ENCODE peak calls at places on chromosomes 2 and 18, in four cellular contexts. P, J, N and G are unnamed samples.

GRCh38 chr2:241036397-241036963 is 38.1 kb downstream of the SNED1 start:
- DNase-seq in P (no peak), J (no peak), N (no peak), G (peak; percentile 34)

GRCh38 chr2:180012523-180012922 is 5.4 kb upstream of the CWC22 start:
- DNase-seq in P (no peak), J (no peak), N (no peak), G (peak; percentile 76)

GRCh38 chr2:69509011-69509749 is 71.9 kb upstream of the NFU1 start:
- DNase-seq in P (no peak), J (no peak), N (no peak), G (no peak)

GRCh38 chr2:57396364-57397098 is 650.1 kb upstream of the VRK2 start:
- DNase-seq in P (no peak), J (no peak), N (no peak), G (no peak)

GRCh38 chr2:75787532-75788132 is 76.9 kb upstream of the GCFC2 start:
- DNase-seq in P (no peak), J (no peak), N (no peak), G (peak; percentile 20)

GRCh38 chr2:158745866-158746382 is 49.2 kb upstream of the DAPL1 start:
- DNase-seq in P (no peak), J (no peak), N (no peak), G (no peak)

GRCh38 chr2:127355407-127356008 is 32.3 kb downstream of the MAP3K2 start:
- DNase-seq in P (no peak), J (no peak), N (no peak), G (peak; percentile 9)

GRCh38 chr2:239158641-239159475 is 242.0 kb downstream of the HDAC4 start:
- DNase-seq in P (no peak), J (no peak), N (peak; percentile 10), G (no peak)

GRCh38 chr18:3652380-3653262 is 202.6 kb downstream of the TGIF1 start:
- DNase-seq in P (no peak), J (peak; percentile 89), N (no peak), G (peak; percentile 97)

GRCh38 chr2:102975996-102976636 is 214.3 kb downstream of the TMEM182 start:
- DNase-seq in P (peak; percentile 4), J (peak; percentile 4), N (no peak), G (peak; percentile 62)

GRCh38 chr18:34773378-34773777 is 63.3 kb downstream of the DTNA start:
- DNase-seq in P (no peak), J (no peak), N (no peak), G (no peak)

GRCh38 chr18:50051288-50051687 is 143.7 kb downstream of the MYO5B start:
- DNase-seq in P (peak; percentile 5), J (peak; percentile 6), N (no peak), G (peak; percentile 2)

GRCh38 chr2:32772623-32773221 is 144.9 kb downstream of the TTC27 start:
- DNase-seq in P (no peak), J (peak; percentile 43), N (no peak), G (peak; percentile 43)

DNA sequence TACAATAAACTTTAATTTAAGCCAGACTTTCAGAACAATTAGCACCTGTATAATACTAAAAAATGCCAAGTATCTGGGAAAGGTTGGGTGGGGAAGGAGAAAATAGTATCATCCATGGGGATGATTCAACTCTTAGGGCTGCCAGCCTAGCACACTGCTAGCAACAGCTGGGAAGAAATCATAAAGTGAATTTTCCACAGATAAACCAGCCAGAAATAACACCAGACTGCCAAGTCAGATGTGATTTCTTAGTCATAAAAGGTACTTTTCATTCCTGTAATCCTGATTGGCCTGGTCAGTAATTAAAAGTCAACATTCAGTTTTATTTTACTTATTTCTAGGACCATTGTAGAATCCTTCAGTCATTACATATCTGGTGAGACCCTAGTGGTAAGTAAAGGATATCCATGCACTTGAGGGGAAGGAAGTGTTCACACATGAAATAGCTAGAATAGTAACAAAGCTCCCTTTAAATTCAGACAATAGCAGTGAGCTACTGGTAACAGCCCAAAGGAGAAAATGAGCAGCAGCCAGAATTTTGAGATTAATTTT is 59.4 kb downstream of the LIMS1 start:
- DNase-seq in P (no peak), J (no peak), N (no peak), G (peak; percentile 71)
- TF ChIP-seq CTCF in P (peak; percentile 14), J (no peak), N (no peak), G (no peak)

DNA sequence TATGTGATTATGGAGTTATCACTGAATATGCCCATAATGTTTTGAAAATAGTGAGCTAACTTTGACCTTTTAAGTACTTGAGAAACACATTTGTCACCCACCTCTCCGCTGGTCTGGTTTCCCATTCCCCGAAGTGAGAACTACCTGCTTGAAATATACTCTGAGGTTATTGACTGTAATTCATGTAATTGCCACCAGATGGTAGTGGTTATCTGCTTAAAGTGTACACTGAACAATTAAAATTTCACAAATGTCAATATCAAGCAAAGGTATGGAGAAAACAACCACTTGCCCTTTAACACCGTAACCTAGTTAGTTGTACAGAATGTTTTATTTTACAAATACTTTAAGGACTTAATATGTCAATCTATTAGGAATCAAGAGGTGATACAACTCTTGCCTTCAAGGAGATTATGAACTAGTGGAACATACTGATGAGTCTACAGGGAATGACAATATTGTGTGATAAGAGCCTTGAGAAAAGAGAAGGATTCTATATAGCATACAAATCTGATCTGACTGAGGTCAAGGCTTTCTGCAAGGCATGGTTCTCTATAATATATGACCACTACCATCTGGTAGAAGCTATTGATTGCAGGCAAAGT is 316.8 kb upstream of the KCNH7 start:
- DNase-seq in P (no peak), J (peak; percentile 21), N (no peak), G (peak; percentile 38)
- TF ChIP-seq CTCF in P (peak; percentile 63), J (peak; percentile 77), N (peak; percentile 61), G (peak; percentile 59)

DNA sequence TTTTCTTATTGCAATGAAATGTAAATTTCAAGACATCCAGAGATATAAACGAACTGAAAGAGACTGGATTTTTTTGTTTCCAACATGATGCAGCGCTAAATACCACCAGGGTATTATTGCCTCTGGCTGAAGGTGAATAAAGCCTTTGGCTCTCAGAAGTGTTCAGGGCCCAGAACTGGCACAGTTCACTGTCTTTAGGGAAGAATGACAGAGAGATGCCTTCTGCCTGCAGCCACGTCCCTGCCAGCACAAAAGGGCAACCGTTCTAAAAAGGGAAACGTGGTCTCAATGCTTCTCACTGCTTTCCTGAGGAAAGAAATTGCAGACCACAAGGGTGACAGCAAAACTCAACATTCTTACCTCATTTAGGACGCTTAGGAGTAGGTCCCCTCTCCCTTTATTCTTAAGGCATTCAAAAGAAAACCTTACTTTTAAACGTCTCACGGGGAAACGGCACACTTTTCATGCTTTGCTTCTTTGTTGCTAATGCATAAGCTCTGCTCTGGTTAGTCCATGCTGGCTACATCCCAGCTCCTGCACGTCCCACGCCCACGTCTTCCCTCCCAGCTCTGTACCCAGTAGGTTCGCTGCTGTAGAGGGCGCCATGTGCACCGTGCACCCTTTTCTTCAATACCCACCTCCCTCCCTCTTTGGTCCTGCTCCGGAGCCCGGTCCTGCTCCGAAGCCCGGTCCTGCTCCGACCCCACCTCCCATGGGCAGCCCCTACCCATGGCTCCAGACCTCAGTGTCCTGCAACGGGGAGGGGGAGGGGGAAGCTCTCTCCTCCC is 171.0 kb downstream of the HRH4 start:
- DNase-seq in P (no peak), J (no peak), N (no peak), G (no peak)
- TF ChIP-seq CTCF in P (no peak), J (no peak), N (no peak), G (no peak)

GRCh38 chr2:160005908-160006307 is 56.5 kb downstream of the PLA2R1 start:
- DNase-seq in P (no peak), J (no peak), N (no peak), G (no peak)

GRCh38 chr2:160007111-160007510 is 55.3 kb downstream of the PLA2R1 start:
- DNase-seq in P (no peak), J (no peak), N (no peak), G (no peak)

GRCh38 chr2:160006466-160006865 is 55.9 kb downstream of the PLA2R1 start:
- DNase-seq in P (no peak), J (no peak), N (no peak), G (no peak)

GRCh38 chr2:160014227-160014626 is 48.2 kb downstream of the PLA2R1 start:
- DNase-seq in P (no peak), J (no peak), N (no peak), G (no peak)

DNA sequence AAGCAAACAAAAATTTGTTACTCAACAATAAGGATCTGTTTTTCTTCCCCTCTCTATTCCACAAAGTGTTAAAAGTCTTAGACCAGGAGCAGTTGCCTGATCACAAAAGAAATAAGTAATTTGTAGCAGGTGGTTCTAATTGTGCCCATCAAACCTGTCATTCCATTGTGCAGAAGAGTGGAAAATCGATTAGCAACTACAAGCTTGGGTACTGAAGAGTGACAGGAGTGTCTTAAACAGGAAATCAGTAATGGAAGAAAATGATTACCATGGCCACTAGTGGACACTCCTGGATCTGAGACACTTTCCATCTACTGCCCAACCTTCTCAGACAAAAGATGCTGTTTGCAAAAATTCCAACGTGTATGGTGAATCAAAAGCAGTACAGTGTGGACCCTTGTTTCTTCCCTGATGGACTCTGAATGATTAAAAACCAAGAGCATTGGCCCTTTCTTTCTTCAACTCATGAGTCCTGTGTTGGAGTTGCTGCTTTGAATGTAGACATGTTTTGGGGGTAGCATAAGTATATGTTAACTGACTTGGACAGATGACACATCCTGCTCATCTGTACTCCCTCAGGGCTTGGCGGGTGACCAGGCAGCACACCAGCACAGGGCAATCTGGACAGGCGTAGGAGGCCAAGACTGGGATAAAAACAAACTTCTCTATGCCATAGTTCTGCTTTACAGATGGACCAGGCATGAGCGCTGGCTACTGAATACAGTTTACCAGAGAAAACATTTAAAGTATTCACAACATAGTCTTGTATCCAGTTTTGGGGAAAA is 51.9 kb downstream of the PLA2R1 start:
- DNase-seq in P (no peak), J (no peak), N (no peak), G (no peak)
- TF ChIP-seq CTCF in P (no peak), J (no peak), N (no peak), G (no peak)

GRCh38 chr2:204046145-204046544 is 109.6 kb downstream of the ICOS start:
- DNase-seq in P (no peak), J (no peak), N (no peak), G (no peak)

GRCh38 chr2:204050681-204051080 is 114.1 kb downstream of the ICOS start:
- DNase-seq in P (no peak), J (no peak), N (no peak), G (no peak)

GRCh38 chr2:204049635-204050034 is 113.1 kb downstream of the ICOS start:
- DNase-seq in P (no peak), J (no peak), N (no peak), G (no peak)

GRCh38 chr2:204051999-204052558 is 115.5 kb downstream of the ICOS start:
- DNase-seq in P (no peak), J (no peak), N (no peak), G (no peak)

DNA sequence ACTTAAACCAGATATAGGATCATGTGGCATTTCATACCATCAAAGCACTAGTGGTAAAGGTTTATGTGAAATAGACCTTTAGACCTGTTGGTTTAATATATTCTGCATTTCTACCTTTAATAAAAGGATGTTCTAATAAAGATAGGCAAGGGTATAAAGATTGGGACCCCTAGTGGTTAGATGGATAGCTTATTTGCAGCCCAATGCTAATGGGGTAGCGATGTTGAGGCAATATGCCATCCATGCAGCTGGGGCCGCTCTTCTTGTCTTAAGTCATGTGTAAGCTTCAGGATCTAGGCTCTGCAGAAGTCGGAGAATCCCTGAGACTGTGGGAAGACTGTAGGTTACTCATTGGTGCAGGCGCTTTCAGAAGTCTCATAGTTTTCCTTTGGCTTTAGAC is 114.9 kb downstream of the ICOS start:
- DNase-seq in P (no peak), J (peak; percentile 18), N (no peak), G (peak; percentile 6)
- TF ChIP-seq CTCF in P (peak; percentile 52), J (no peak), N (no peak), G (no peak)